ENCODE peak calls at places on chromosomes 11 and 22, in five cellular contexts. R is IMR-90, B is H1, E is A549, T is HepG2. L is an unnamed sample.

GRCh38 chr11:19711911-19712280 is 741 bp upstream of the NAV2 start:
- DNase-seq in R (no peak), B (no peak), E (no peak), T (no peak), L (no peak)

GRCh38 chr22:49779853-49780271 is 47.8 kb downstream of the BRD1 start:
- DNase-seq in R (no peak), B (no peak), E (no peak), T (no peak), L (no peak)

GRCh38 chr22:28442951-28443876 is 236.4 kb downstream of the TTC28 start:
- DNase-seq in R (peak; percentile 76), B (peak; percentile 41), E (no peak), T (peak; percentile 20), L (no peak)

GRCh38 chr11:73126804-73127480 is 15.2 kb downstream of the FCHSD2 start:
- DNase-seq in R (no peak), B (no peak), E (no peak), T (no peak), L (no peak)

GRCh38 chr11:1834791-1835670 is at the start of gene SYT8:
- DNase-seq in R (no peak), B (no peak), E (no peak), T (no peak), L (no peak)

GRCh38 chr22:49593509-49593908 is 234.2 kb downstream of the BRD1 start:
- DNase-seq in R (no peak), B (no peak), E (no peak), T (no peak), L (no peak)

GRCh38 chr22:41910599-41911291 is 4.1 kb downstream of the SHISA8 start:
- DNase-seq in R (no peak), B (no peak), E (no peak), T (no peak), L (no peak)

GRCh38 chr11:70828498-70829159 is 423.7 kb downstream of the SHANK2 start:
- DNase-seq in R (no peak), B (no peak), E (no peak), T (no peak), L (no peak)

GRCh38 chr11:82867495-82868082 is 32.6 kb downstream of the PRCP start:
- DNase-seq in R (peak; percentile 76), B (peak; percentile 9), E (peak; percentile 50), T (peak; percentile 75), L (peak; percentile 56)

GRCh38 chr11:32210601-32211000 is 119.7 kb downstream of the RCN1 start:
- DNase-seq in R (peak; percentile 33), B (no peak), E (no peak), T (no peak), L (no peak)

GRCh38 chr11:34682822-34683221 is 61.9 kb downstream of the EHF start:
- DNase-seq in R (peak; percentile 39), B (no peak), E (peak; percentile 18), T (no peak), L (no peak)

GRCh38 chr11:17343907-17344306 is 7.7 kb upstream of the NCR3LG1 start:
- DNase-seq in R (peak; percentile 87), B (no peak), E (no peak), T (no peak), L (no peak)

GRCh38 chr11:130672911-130673310 is 224.5 kb downstream of the ADAMTS15 start:
- DNase-seq in R (peak; percentile 13), B (no peak), E (no peak), T (no peak), L (no peak)

GRCh38 chr11:84136926-84137325 is 850.8 kb upstream of the CCDC90B start:
- DNase-seq in R (no peak), B (no peak), E (no peak), T (no peak), L (no peak)

GRCh38 chr11:96051820-96052219 is 127.9 kb upstream of the MTMR2 start:
- DNase-seq in R (no peak), B (no peak), E (no peak), T (no peak), L (no peak)

GRCh38 chr22:38788016-38788415 is 5.9 kb downstream of the DNAL4 start:
- DNase-seq in R (peak; percentile 60), B (no peak), E (no peak), T (no peak), L (no peak)

GRCh38 chr11:105821366-105821765 is 200.7 kb downstream of the MSANTD4 start:
- DNase-seq in R (no peak), B (no peak), E (no peak), T (no peak), L (no peak)

GRCh38 chr22:46044718-46045458 is 67.9 kb upstream of the WNT7B start:
- DNase-seq in R (no peak), B (no peak), E (no peak), T (no peak), L (no peak)

GRCh38 chr11:75800728-75801361 is 14.2 kb upstream of the UVRAG start:
- DNase-seq in R (no peak), B (no peak), E (no peak), T (no peak), L (no peak)

GRCh38 chr22:41914611-41915034 is 251 bp downstream of the SHISA8 start:
- DNase-seq in R (no peak), B (no peak), E (no peak), T (no peak), L (peak; percentile 76)

GRCh38 chr22:46453006-46453828 is 84.2 kb downstream of the CELSR1 start:
- DNase-seq in R (no peak), B (no peak), E (no peak), T (peak; percentile 83), L (no peak)

GRCh38 chr22:40628354-40629042 is 8.0 kb downstream of the MRTFA start:
- DNase-seq in R (peak; percentile 61), B (no peak), E (no peak), T (no peak), L (no peak)

GRCh38 chr11:122756417-122756816 is 81.9 kb upstream of the CRTAM start:
- DNase-seq in R (no peak), B (no peak), E (no peak), T (no peak), L (no peak)

GRCh38 chr11:126733685-126734084 is 266.9 kb downstream of the KIRREL3 start:
- DNase-seq in R (peak; percentile 25), B (no peak), E (no peak), T (no peak), L (no peak)

GRCh38 chr11:568306-569259 is 7.7 kb upstream of the PHRF1 start:
- DNase-seq in R (peak; percentile 89), B (peak; percentile 67), E (peak; percentile 97), T (peak; percentile 87), L (peak; percentile 91)

GRCh38 chr11:47148903-47149535 is 27.7 kb downstream of the ARFGAP2 start:
- DNase-seq in R (peak; percentile 49), B (no peak), E (no peak), T (no peak), L (no peak)

GRCh38 chr22:49303061-49303735 is 524.5 kb downstream of the BRD1 start:
- DNase-seq in R (no peak), B (no peak), E (no peak), T (no peak), L (no peak)

GRCh38 chr22:19019679-19020032 is 83.6 kb upstream of the PRODH start:
- DNase-seq in R (no peak), B (no peak), E (no peak), T (no peak), L (peak; percentile 34)

GRCh38 chr11:72746821-72747220 is 5.4 kb downstream of the ARAP1 start:
- DNase-seq in R (no peak), B (no peak), E (no peak), T (no peak), L (no peak)

GRCh38 chr11:107042748-107043147 is 24.5 kb upstream of the GUCY1A2 start:
- DNase-seq in R (no peak), B (no peak), E (no peak), T (no peak), L (no peak)

GRCh38 chr11:8732748-8733241 is 50.2 kb downstream of the RPL27A start:
- DNase-seq in R (peak; percentile 80), B (no peak), E (no peak), T (no peak), L (no peak)

GRCh38 chr22:43198936-43199335 is 12.0 kb upstream of the TTLL12 start:
- DNase-seq in R (no peak), B (no peak), E (no peak), T (no peak), L (no peak)

GRCh38 chr11:9639985-9640384 is 23.9 kb upstream of the SWAP70 start:
- DNase-seq in R (no peak), B (no peak), E (no peak), T (no peak), L (no peak)

GRCh38 chr11:134759314-134759713 is 347.3 kb upstream of the B3GAT1 start:
- DNase-seq in R (no peak), B (no peak), E (no peak), T (no peak), L (no peak)

GRCh38 chr11:1226226-1226961 is 3.5 kb downstream of the MUC5B start:
- DNase-seq in R (no peak), B (no peak), E (no peak), T (no peak), L (peak; percentile 50)

GRCh38 chr11:107496011-107496410 is 38.4 kb upstream of the CWF19L2 start:
- DNase-seq in R (peak; percentile 61), B (no peak), E (no peak), T (peak; percentile 21), L (no peak)

GRCh38 chr11:8581300-8581699 is 12.7 kb downstream of the STK33 start:
- DNase-seq in R (peak; percentile 30), B (no peak), E (no peak), T (no peak), L (no peak)

GRCh38 chr11:14054708-14055107 is 92.2 kb downstream of the SPON1 start:
- DNase-seq in R (no peak), B (no peak), E (no peak), T (no peak), L (no peak)
- TF ChIP-seq MAFK in R (no peak), B (no peak), E (no peak), T (no peak), L (no peak)

GRCh38 chr22:35175392-35175791 is 81.9 kb upstream of the HMGXB4 start:
- DNase-seq in R (no peak), B (no peak), E (no peak), T (no peak), L (no peak)

GRCh38 chr22:35174398-35174797 is 82.9 kb upstream of the HMGXB4 start:
- DNase-seq in R (no peak), B (no peak), E (no peak), T (no peak), L (no peak)

GRCh38 chr22:35173655-35174054 is 83.6 kb upstream of the HMGXB4 start:
- DNase-seq in R (no peak), B (no peak), E (no peak), T (no peak), L (no peak)

GRCh38 chr22:35170716-35171697 is 86.3 kb upstream of the HMGXB4 start:
- DNase-seq in R (no peak), B (no peak), E (no peak), T (no peak), L (peak; percentile 29)

GRCh38 chr22:35172452-35172851 is 84.8 kb upstream of the HMGXB4 start:
- DNase-seq in R (no peak), B (no peak), E (no peak), T (no peak), L (no peak)
- TF ChIP-seq MAFK in R (no peak), B (no peak), E (no peak), T (no peak), L (no peak)

GRCh38 chr22:26064048-26064447 is 105.2 kb upstream of the SEZ6L start:
- DNase-seq in R (no peak), B (no peak), E (no peak), T (no peak), L (no peak)
- TF ChIP-seq MAFK in R (peak; percentile 57), B (no peak), E (peak; percentile 43), T (peak; percentile 60), L (no peak)

GRCh38 chr11:61507962-61508824 is at the start of gene LRRC10B:
- DNase-seq in R (no peak), B (no peak), E (no peak), T (no peak), L (peak; percentile 80)
- TF ChIP-seq MAFK in R (no peak), B (no peak), E (no peak), T (no peak), L (no peak)

L was measured in K562.